ENCODE peak calls at places on chromosomes 2 and 18, in six cellular contexts. G is lung microvascular endothelial cell, I is ACHN, K is HEK293T, O is stomach, E is GM10248. R is an unnamed sample.

GRCh38 chr2:29691386-29691950 is 229.9 kb downstream of the ALK start:
- DNase-seq in G (no peak), I (no peak), K (no peak), O (no peak), E (no peak), R (no peak)

GRCh38 chr2:239106314-239106908 is 258.5 kb downstream of the TWIST2 start:
- DNase-seq in G (peak), I (peak), K (peak), O (peak), E (peak), R (peak)

GRCh38 chr2:187312734-187313282 is 135.2 kb downstream of the CALCRL start:
- DNase-seq in G (no peak), I (no peak), K (no peak), O (no peak), E (no peak), R (no peak)

GRCh38 chr2:1081411-1082225 is 131.0 kb downstream of the SNTG2 start:
- DNase-seq in G (peak), I (no peak), K (no peak), O (peak), E (no peak), R (peak)

GRCh38 chr18:59459352-59460059 is 100.4 kb upstream of the LMAN1 start:
- DNase-seq in G (peak), I (peak), K (peak), O (no peak), E (peak), R (peak)

GRCh38 chr2:62895632-62896009 is 155.0 kb upstream of the OTX1 start:
- DNase-seq in G (no peak), I (no peak), K (no peak), O (no peak), E (no peak), R (peak)

GRCh38 chr2:46818141-46818552 is 97.5 kb downstream of the MCFD2 start:
- DNase-seq in G (peak), I (no peak), K (no peak), O (no peak), E (no peak), R (no peak)

GRCh38 chr2:133287709-133288108 is 280.6 kb downstream of the NCKAP5 start:
- DNase-seq in G (peak), I (no peak), K (no peak), O (no peak), E (no peak), R (peak)

GRCh38 chr2:48900321-48901014 is 144.9 kb upstream of the LHCGR start:
- DNase-seq in G (no peak), I (no peak), K (no peak), O (no peak), E (no peak), R (no peak)

GRCh38 chr2:177606636-177607035 is 214.1 kb downstream of the AGPS start:
- DNase-seq in G (no peak), I (no peak), K (peak), O (no peak), E (no peak), R (no peak)

GRCh38 chr2:155266579-155266978 is 568.1 kb downstream of the KCNJ3 start:
- DNase-seq in G (no peak), I (no peak), K (peak), O (no peak), E (no peak), R (no peak)